ENCODE peak calls at places on chromosomes 4 and X, in four cellular contexts. C, Z, H and Q are unnamed samples.
A peak's percentile ranks its signal among the peaks of the same experiment; 100 is the strongest.

GRCh38 chrX:14406225-14406624 is 123.1 kb upstream of the GLRA2 start:
- DNase-seq in C (no peak), Z (no peak), H (no peak), Q (no peak)

GRCh38 chr4:101944649-101945048 is 154.1 kb downstream of the BANK1 start:
- DNase-seq in C (no peak), Z (no peak), H (no peak), Q (no peak)

GRCh38 chrX:39766882-39767281 is 330.9 kb downstream of the BCOR start:
- DNase-seq in C (no peak), Z (no peak), H (no peak), Q (no peak)

GRCh38 chr4:2837110-2837903 is 6.3 kb upstream of the ADD1 start:
- DNase-seq in C (no peak), Z (peak; percentile 1), H (peak; percentile 46), Q (no peak)

GRCh38 chrX:6440647-6441046 is 94.3 kb downstream of the VCX3A start:
- DNase-seq in C (no peak), Z (no peak), H (no peak), Q (no peak)

GRCh38 chr4:182337366-182337765 is 94.2 kb downstream of the TENM3 start:
- DNase-seq in C (no peak), Z (no peak), H (no peak), Q (no peak)

GRCh38 chr4:33400504-33400903 is 2680.3 kb downstream of the PCDH7 start:
- DNase-seq in C (no peak), Z (no peak), H (peak; percentile 46), Q (no peak)

GRCh38 chr4:136864580-136865185 is 667.6 kb downstream of the PCDH18 start:
- DNase-seq in C (peak; percentile 31), Z (peak; percentile 74), H (no peak), Q (peak; percentile 56)

GRCh38 chrX:66635360-66635759 is 3.5 kb downstream of the EDA2R start:
- DNase-seq in C (peak; percentile 77), Z (no peak), H (no peak), Q (peak; percentile 62)

GRCh38 chr4:34183916-34184315 is 2060.4 kb downstream of the ARAP2 start:
- DNase-seq in C (no peak), Z (no peak), H (no peak), Q (no peak)

GRCh38 chr4:129614581-129614980 is 518.6 kb downstream of the C4orf33 start:
- DNase-seq in C (no peak), Z (no peak), H (no peak), Q (no peak)

GRCh38 chrX:11528623-11529022 is 137.1 kb downstream of the ARHGAP6 start:
- DNase-seq in C (no peak), Z (peak; percentile 50), H (no peak), Q (no peak)